ENCODE peak calls at places on chromosomes 6 and 20, in nine cellular contexts. X is adrenal gland; G is left lung; C is heart right ventricle; P is tibial artery; Y is body of pancreas; K is lower lobe of right lung; Z is CD4-positive, alpha-beta T cell; S is kidney. H is an unnamed sample.

GRCh38 chr6:101477436-101477835 is 83.9 kb downstream of the GRIK2 start:
- DNase-seq in S (no peak), P (no peak), X (no peak), Z (no peak), Y (no peak), C (no peak), G (no peak), K (no peak), H (no peak)

GRCh38 chr6:137155830-137156229 is 17.6 kb downstream of the IL22RA2 start:
- DNase-seq in S (no peak), X (no peak), K (no peak), C (no peak), P (no peak), Z (no peak), G (no peak), Y (no peak), H (no peak)

GRCh38 chr6:106163446-106163965 is 77.4 kb downstream of the PRDM1 start:
- DNase-seq in P (peak), K (peak), Z (no peak), Y (peak), X (peak), C (no peak), S (no peak), G (peak), H (no peak)

GRCh38 chr20:24096256-24096655 is 107.7 kb upstream of the GGTLC1 start:
- DNase-seq in G (no peak), X (no peak), Y (no peak), P (no peak), Z (no peak), K (no peak), C (no peak), S (no peak), H (no peak)

GRCh38 chr6:30238178-30238795 is 25.1 kb upstream of the TRIM26 start:
- DNase-seq in G (no peak), P (no peak), Y (no peak), C (no peak), X (no peak), Z (no peak), K (no peak), S (no peak), H (no peak)

GRCh38 chr20:942611-943010 is 26.5 kb upstream of the ANGPT4 start:
- DNase-seq in C (no peak), S (no peak), K (no peak), X (no peak), Z (no peak), Y (no peak), G (no peak), P (no peak), H (no peak)

GRCh38 chr6:13573669-13574110 is 711 bp upstream of the SIRT5 start:
- DNase-seq in P (peak), Z (no peak), G (peak), S (no peak), C (no peak), K (peak), X (peak), Y (peak), H (no peak)

GRCh38 chr20:14334306-14334930 is 3.0 kb downstream of the FLRT3 start:
- DNase-seq in X (no peak), K (no peak), C (no peak), Y (peak), Z (no peak), P (no peak), G (no peak), S (no peak), H (no peak)

GRCh38 chr6:1377526-1378223 is 11.7 kb upstream of the FOXF2 start:
- DNase-seq in P (no peak), S (no peak), G (no peak), Z (no peak), C (no peak), Y (no peak), K (no peak), X (no peak), H (no peak)

GRCh38 chr6:42359021-42359420 is 92.7 kb downstream of the TRERF1 start:
- DNase-seq in K (no peak), G (no peak), P (no peak), S (no peak), Z (no peak), C (no peak), X (no peak), Y (no peak), H (no peak)

GRCh38 chr6:150689900-150690590 is 90.4 kb downstream of the PLEKHG1 start:
- DNase-seq in S (no peak), X (no peak), C (no peak), P (no peak), Y (no peak), Z (no peak), G (no peak), K (no peak), H (no peak)

GRCh38 chr6:88908598-88909548 is 54.5 kb downstream of the RNGTT start:
- DNase-seq in G (no peak), K (peak), Y (no peak), S (no peak), C (peak), P (no peak), X (no peak), Z (no peak), H (no peak)

GRCh38 chr20:58471161-58471834 is 43.9 kb downstream of the APCDD1L start:
- DNase-seq in S (peak), K (no peak), C (peak), G (no peak), X (peak), Y (no peak), Z (no peak), P (no peak), H (peak)

GRCh38 chr6:89828988-89829590 is 591 bp upstream of the CASP8AP2 start:
- DNase-seq in P (no peak), C (no peak), G (no peak), Z (peak), K (no peak), X (peak), S (no peak), Y (no peak), H (no peak)

GRCh38 chr6:53070808-53071207 is 5.6 kb downstream of the FBXO9 start:
- DNase-seq in Y (no peak), G (no peak), S (no peak), P (no peak), C (no peak), Z (no peak), X (no peak), K (no peak), H (no peak)

GRCh38 chr6:105474234-105474633 is 71.4 kb upstream of the PREP start:
- DNase-seq in P (no peak), Y (no peak), K (no peak), X (no peak), Z (no peak), C (no peak), G (no peak), S (no peak), H (no peak)

GRCh38 chr6:42451595-42452170 is at the start of gene TRERF1:
- DNase-seq in X (peak), C (peak), Y (peak), S (peak), Z (peak), K (peak), P (peak), G (peak), H (peak)

GRCh38 chr6:155121699-155122098 is 126.6 kb downstream of the TIAM2 start:
- DNase-seq in G (no peak), Z (no peak), K (no peak), Y (no peak), X (no peak), S (no peak), P (no peak), C (no peak), H (no peak)
- H3K27ac ChIP-seq in G (no peak), Z (no peak), K (no peak), Y (no peak), X (no peak), S (no peak), P (peak), C (no peak), H (no peak)

GRCh38 chr6:7938562-7939185 is 28.1 kb upstream of the TXNDC5 start:
- DNase-seq in K (no peak), Y (no peak), X (no peak), Z (no peak), C (no peak), P (no peak), G (no peak), S (no peak), H (no peak)
- H3K27ac ChIP-seq in K (no peak), Y (no peak), X (no peak), Z (no peak), C (no peak), P (no peak), G (no peak), S (no peak), H (no peak)

DNA sequence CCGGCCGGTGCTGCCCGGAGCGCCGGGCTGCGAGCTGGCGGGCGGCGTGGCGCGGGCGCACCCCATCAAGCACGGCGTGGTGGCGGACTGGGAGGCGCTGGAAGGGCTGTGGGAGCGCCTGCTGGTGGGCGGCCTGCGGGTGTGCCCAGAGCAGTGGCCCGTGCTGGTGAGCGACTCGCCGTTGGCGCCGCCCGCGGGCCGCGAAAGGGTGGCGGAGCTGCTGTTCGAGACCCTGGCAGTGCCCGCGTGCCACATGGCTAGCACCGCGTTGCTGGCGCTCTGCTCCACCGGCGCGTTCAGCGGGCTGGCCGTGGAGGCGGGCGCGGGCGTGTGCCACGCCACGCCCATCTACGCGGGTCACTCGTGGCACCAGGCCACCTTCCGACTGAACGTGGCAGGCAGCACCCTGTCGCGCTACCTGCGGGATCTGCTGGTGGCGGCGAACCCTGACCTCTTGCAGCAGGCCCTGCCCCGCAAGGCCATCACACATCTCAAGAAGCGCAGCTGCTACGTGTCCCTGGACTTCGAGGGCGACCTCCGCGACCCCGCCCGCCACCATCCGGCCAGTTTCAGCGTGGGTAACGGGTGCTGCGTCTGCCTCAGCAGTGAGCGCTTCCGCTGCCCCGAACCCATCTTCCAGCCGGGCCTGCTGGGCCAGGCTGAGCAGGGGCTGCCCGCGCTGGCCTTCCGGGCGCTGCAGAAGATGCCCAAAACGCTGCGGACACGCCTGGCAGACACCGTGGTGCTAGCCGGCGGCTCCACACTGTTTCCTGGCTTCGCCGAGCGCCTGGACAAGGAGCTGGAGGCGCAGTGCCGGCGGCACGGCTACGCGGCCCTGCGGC is 723 bp downstream of the ACTL10 start:
- DNase-seq in G (no peak), K (peak), S (peak), Y (peak), X (peak), P (no peak), Z (no peak), C (peak), H (peak)
- H3K27ac ChIP-seq in G (peak), K (peak), S (peak), Y (peak), X (peak), P (peak), Z (peak), C (peak), H (peak)

DNA sequence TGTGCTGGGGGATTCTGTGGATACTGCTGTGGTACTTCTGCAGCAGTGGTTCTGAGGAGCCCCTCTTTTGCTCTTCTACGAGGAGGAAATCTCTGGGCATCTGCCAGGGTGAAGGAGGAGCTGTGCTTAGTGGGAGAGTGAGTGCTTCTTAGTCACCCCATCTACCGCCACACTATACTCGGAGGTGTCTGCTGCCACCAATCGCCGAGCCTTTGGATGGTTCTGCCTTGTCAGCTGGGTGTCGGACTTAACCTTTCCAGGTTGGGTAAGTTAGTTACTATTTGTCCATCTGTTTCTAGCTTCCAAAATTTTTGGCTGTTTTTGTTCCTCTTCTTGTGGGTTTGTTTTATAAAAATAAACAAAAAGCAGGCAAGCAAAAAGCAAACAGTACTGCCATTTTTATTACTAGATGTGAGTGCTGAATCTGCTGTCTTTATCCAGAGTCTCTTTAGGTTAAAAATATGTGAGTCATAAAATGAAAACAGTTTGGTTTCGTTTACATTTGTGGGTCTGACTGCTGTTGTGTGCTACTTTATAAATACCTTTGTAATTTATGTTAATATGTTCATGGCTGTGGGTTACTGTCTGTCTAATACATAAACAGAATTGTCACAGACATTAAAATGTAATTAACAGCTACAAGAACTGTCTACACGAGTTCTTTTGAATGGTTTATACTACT is 89.1 kb downstream of the ARID1B start:
- DNase-seq in S (no peak), P (no peak), K (no peak), Y (no peak), X (no peak), G (no peak), Z (peak), C (no peak), H (no peak)
- H3K27ac ChIP-seq in S (no peak), P (no peak), K (no peak), Y (no peak), X (no peak), G (peak), Z (no peak), C (no peak), H (no peak)

GRCh38 chr6:141403103-141403502 is 729.6 kb upstream of the GJE1 start:
- DNase-seq in P (no peak), Y (no peak), X (no peak), C (no peak), K (no peak), Z (no peak), G (no peak), S (no peak), H (no peak)
- H3K27ac ChIP-seq in P (peak), Y (no peak), X (no peak), C (peak), K (no peak), Z (no peak), G (no peak), S (no peak), H (no peak)

GRCh38 chr6:123802697-123803455 is 789 bp upstream of the NKAIN2 start:
- DNase-seq in Z (peak), C (peak), Y (peak), X (peak), K (peak), G (peak), S (peak), P (peak), H (peak)
- H3K27ac ChIP-seq in Z (no peak), C (no peak), Y (no peak), X (no peak), K (no peak), G (no peak), S (no peak), P (no peak), H (no peak)

GRCh38 chr6:28281288-28282064 is at the start of gene PGBD1:
- DNase-seq in C (peak), S (peak), Z (peak), Y (peak), G (peak), K (peak), P (peak), X (peak), H (peak)

GRCh38 chr6:28282923-28283322 is 1.6 kb downstream of the PGBD1 start:
- DNase-seq in C (no peak), P (no peak), K (no peak), Z (no peak), S (no peak), Y (no peak), G (no peak), X (no peak), H (no peak)

GRCh38 chr6:28277746-28278145 is 3.6 kb upstream of the PGBD1 start:
- DNase-seq in S (no peak), C (no peak), K (no peak), Y (no peak), X (no peak), G (no peak), P (no peak), Z (no peak), H (no peak)

GRCh38 chr6:28274888-28275287 is 6.5 kb upstream of the PGBD1 start:
- DNase-seq in Y (no peak), X (no peak), K (no peak), G (no peak), Z (no peak), S (no peak), P (no peak), C (no peak), H (no peak)

GRCh38 chr6:28280595-28281287 is 631 bp upstream of the PGBD1 start:
- DNase-seq in G (no peak), X (no peak), K (no peak), C (no peak), S (no peak), Z (no peak), P (no peak), Y (no peak), H (no peak)
- H3K27ac ChIP-seq in G (no peak), X (no peak), K (peak), C (peak), S (no peak), Z (no peak), P (peak), Y (no peak), H (no peak)

DNA sequence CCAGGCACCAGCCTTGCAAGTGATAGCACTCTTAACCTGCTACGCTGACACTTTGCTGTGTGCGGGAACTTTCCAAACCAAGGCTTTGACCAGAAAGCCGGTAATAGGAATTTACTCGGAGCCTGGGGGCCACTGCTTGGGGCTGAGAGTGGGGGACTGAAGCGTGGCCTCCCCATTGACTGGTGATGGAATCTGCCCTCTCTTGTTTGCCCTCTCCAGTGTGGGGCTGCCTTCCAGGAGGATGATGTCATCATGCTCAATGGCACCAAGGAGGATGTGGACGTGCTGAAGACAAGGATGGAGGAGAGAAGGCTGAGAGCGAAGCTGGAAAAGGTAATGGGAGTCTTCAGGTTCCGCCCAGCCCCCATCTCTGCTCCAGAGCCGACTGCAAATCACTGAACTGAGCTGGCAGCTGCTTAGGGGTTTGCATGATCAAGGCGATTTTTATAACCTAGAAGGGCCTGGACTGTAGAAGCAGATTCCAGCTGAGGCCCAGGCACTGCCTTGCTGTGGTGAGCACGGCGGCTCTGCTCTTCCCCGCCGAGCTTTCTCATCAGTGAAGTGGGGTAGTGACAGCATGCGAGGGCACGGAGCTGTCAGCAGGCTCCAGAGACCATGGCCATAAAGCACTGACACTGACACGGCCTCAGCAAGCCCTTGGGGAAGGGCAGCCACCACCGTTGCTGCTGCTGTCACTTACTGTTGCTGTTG is 11.3 kb upstream of the FAM209A start:
- DNase-seq in K (no peak), S (no peak), X (no peak), C (no peak), P (no peak), Z (no peak), G (no peak), Y (no peak), H (peak)
- H3K27ac ChIP-seq in K (no peak), S (no peak), X (no peak), C (no peak), P (no peak), Z (no peak), G (no peak), Y (no peak), H (no peak)